ENCODE peak calls at places on chromosome 10, in ten cellular contexts. F is Peyer's patch, N is tibial nerve, J is left lung, X is OCI-LY7, W is IMR-90, S is uterus, Y is right lobe of liver, U is fibroblast of lung, A is vagina. Z is an unnamed sample.
A peak's percentile ranks its signal among the peaks of the same experiment; 100 is the strongest.

GRCh38 chr10:58667658-58668310 is 155.1 kb downstream of the BICC1 start:
- DNase-seq in F (no peak), N (no peak), J (no peak), X (no peak), W (no peak), S (no peak), Y (no peak), U (no peak), A (no peak), Z (no peak)

GRCh38 chr10:113177936-113178335 is 227.9 kb downstream of the TCF7L2 start:
- DNase-seq in F (no peak), N (no peak), J (no peak), X (no peak), W (no peak), S (no peak), Y (no peak), U (no peak), A (no peak), Z (no peak)

GRCh38 chr10:132387723-132388210 is 9.2 kb upstream of the PWWP2B start:
- DNase-seq in F (peak; percentile 88), N (peak; percentile 62), J (peak; percentile 76), X (peak; percentile 81), W (peak; percentile 36), S (peak; percentile 76), Y (peak; percentile 73), U (peak; percentile 21), A (no peak), Z (no peak)

GRCh38 chr10:99396471-99396870 is 34.0 kb downstream of the GOT1 start:
- DNase-seq in F (no peak), N (no peak), J (no peak), X (no peak), W (peak; percentile 85), S (no peak), Y (no peak), U (peak; percentile 64), A (no peak), Z (peak; percentile 21)

GRCh38 chr10:23630880-23631279 is 192.0 kb downstream of the OTUD1 start:
- DNase-seq in F (no peak), N (no peak), J (no peak), X (no peak), W (no peak), S (no peak), Y (no peak), U (peak; percentile 1), A (no peak), Z (no peak)

GRCh38 chr10:121288864-121289659 is 309.2 kb downstream of the FGFR2 start:
- DNase-seq in F (no peak), N (no peak), J (no peak), X (no peak), W (no peak), S (no peak), Y (no peak), U (no peak), A (no peak), Z (no peak)

GRCh38 chr10:132346806-132347205 is 14.8 kb downstream of the LRRC27 start:
- DNase-seq in F (no peak), N (no peak), J (peak; percentile 16), X (no peak), W (no peak), S (no peak), Y (no peak), U (no peak), A (no peak), Z (no peak)

GRCh38 chr10:63614371-63614891 is 93.2 kb downstream of the REEP3 start:
- DNase-seq in F (no peak), N (no peak), J (no peak), X (no peak), W (peak; percentile 63), S (no peak), Y (no peak), U (peak; percentile 34), A (no peak), Z (no peak)

GRCh38 chr10:109239371-109239770 is 683.9 kb downstream of the XPNPEP1 start:
- DNase-seq in F (no peak), N (no peak), J (no peak), X (no peak), W (peak; percentile 61), S (no peak), Y (no peak), U (no peak), A (no peak), Z (no peak)

GRCh38 chr10:97713351-97713827 is at the start of gene MARVELD1:
- DNase-seq in F (peak; percentile 69), N (peak; percentile 76), J (peak; percentile 85), X (no peak), W (peak; percentile 77), S (peak; percentile 89), Y (no peak), U (peak; percentile 83), A (no peak), Z (peak; percentile 77)

GRCh38 chr10:117431160-117431559 is 55.9 kb upstream of the PDZD8 start:
- DNase-seq in F (no peak), N (no peak), J (no peak), X (no peak), W (no peak), S (no peak), Y (no peak), U (no peak), A (no peak), Z (no peak)

GRCh38 chr10:44460499-44460898 is 75.6 kb upstream of the CXCL12 start:
- DNase-seq in F (no peak), N (no peak), J (no peak), X (no peak), W (no peak), S (no peak), Y (no peak), U (peak; percentile 32), A (no peak), Z (no peak)

GRCh38 chr10:131231323-131231964 is 80.1 kb downstream of the TCERG1L start:
- DNase-seq in F (no peak), N (no peak), J (no peak), X (no peak), W (no peak), S (no peak), Y (no peak), U (no peak), A (no peak), Z (no peak)

GRCh38 chr10:5089869-5090268 is 4.3 kb upstream of the AKR1C3 start:
- DNase-seq in F (no peak), N (no peak), J (no peak), X (peak; percentile 11), W (peak; percentile 28), S (no peak), Y (no peak), U (peak; percentile 14), A (no peak), Z (no peak)

GRCh38 chr10:92970301-92971070 is 90.1 kb upstream of the CYP26C1 start:
- DNase-seq in F (no peak), N (no peak), J (no peak), X (no peak), W (peak; percentile 57), S (no peak), Y (no peak), U (peak; percentile 87), A (no peak), Z (no peak)

GRCh38 chr10:48555310-48556042 is 49.4 kb downstream of the ARHGAP22 start:
- DNase-seq in F (no peak), N (no peak), J (no peak), X (no peak), W (no peak), S (no peak), Y (no peak), U (no peak), A (peak; percentile 75), Z (peak; percentile 43)

GRCh38 chr10:133453516-133454203 is at the start of gene SCART1:
- DNase-seq in F (no peak), N (no peak), J (no peak), X (no peak), W (no peak), S (no peak), Y (no peak), U (no peak), A (no peak), Z (peak; percentile 50)

DNA sequence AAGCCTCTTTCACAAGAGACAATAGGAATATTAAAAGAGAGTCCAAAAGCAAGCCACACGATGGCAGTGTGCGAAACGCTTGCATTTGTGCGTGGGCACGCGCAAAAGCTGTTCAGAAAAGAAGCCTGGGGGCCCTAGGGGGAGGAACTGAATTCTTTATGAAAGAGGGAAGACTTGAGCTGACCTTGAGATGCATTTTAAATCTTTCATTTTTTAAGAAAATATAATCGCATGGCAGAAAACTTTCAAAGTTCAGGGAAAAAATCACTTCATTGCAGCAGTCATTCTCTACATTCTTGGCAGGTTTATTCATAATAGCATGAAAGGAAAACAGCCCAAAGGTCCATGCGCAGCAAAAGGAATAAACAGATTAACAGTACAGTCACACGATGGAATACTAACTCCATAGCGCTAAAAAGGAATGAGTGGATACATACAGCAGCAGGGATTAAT is 206.5 kb upstream of the PRKCQ start:
- DNase-seq in F (no peak), N (no peak), J (no peak), X (no peak), W (peak; percentile 79), S (peak; percentile 29), Y (no peak), U (peak; percentile 61), A (no peak), Z (no peak)
- TF ChIP-seq CTCF in F (no peak), N (peak; percentile 49), J (no peak), X (no peak), W (peak; percentile 63), S (peak; percentile 53), Y (peak; percentile 18), U (peak; percentile 64), A (peak; percentile 10), Z (peak; percentile 49)

DNA sequence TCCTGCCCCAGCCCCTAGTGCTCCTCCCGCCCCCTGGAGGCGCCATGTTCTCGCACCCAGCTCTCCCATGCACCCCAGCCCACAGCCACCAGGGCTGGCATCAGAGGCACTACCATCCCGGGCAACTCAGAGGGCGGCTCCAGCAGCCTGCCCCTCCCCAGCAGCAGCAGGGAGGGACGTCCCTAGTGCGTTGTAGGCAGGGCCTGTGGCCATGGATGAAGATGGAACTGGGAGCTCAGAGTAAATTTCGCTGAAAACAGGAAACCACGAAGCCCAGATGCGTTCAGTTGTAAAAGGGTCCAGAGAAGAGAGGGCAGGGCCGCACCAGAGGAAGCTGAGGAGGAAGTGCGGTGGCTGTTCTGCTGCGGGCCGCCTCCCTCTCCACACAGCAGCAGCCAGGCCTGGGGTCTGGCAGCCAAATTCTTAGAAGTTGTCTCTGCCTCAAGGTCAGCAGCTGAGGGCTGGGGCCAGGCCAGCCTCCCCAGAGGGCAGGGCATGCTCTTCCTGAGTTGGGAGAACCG is 24.6 kb downstream of the VSIR start:
- DNase-seq in F (peak; percentile 93), N (peak; percentile 65), J (peak; percentile 86), X (peak; percentile 85), W (no peak), S (peak; percentile 64), Y (no peak), U (no peak), A (no peak), Z (peak; percentile 82)
- H3K4me1 ChIP-seq in F (peaks cover 82% of the 10 kb centered on the region), N (no peaks in the 10 kb centered on the region), J (peaks cover 95% of the 10 kb centered on the region), X (peaks cover 75% of the 10 kb centered on the region), W (peaks cover 1% of the 10 kb centered on the region), S (no peaks in the 10 kb centered on the region), Y (peaks cover 5% of the 10 kb centered on the region), U (no peaks in the 10 kb centered on the region), A (peaks cover 69% of the 10 kb centered on the region), Z (peaks cover 72% of the 10 kb centered on the region)

GRCh38 chr10:8520382-8520781 is 465.9 kb downstream of the GATA3 start:
- DNase-seq in F (no peak), N (no peak), J (no peak), X (no peak), W (no peak), S (no peak), Y (no peak), U (no peak), A (no peak), Z (no peak)
- TF ChIP-seq CTCF in F (no peak), N (no peak), J (no peak), X (peak; percentile 26), W (no peak), S (no peak), Y (no peak), U (no peak), A (no peak), Z (no peak)

GRCh38 chr10:89589091-89589725 is 53.8 kb upstream of the SLC16A12 start:
- DNase-seq in F (no peak), N (no peak), J (no peak), X (no peak), W (no peak), S (no peak), Y (no peak), U (no peak), A (no peak), Z (no peak)
- H3K4me1 ChIP-seq in F (no peaks in the 10 kb centered on the region), N (no peaks in the 10 kb centered on the region), J (no peaks in the 10 kb centered on the region), X (no peaks in the 10 kb centered on the region), W (peaks cover 10% of the 10 kb centered on the region), S (no peaks in the 10 kb centered on the region), Y (peaks cover 14% of the 10 kb centered on the region), U (peaks cover 5% of the 10 kb centered on the region), A (no peaks in the 10 kb centered on the region), Z (peaks cover 31% of the 10 kb centered on the region)